ENCODE peak calls at places on chromosomes 1 and 21, in seven cellular contexts. One of them, this sample, is unnamed.

GRCh38 chr1:102191723-102192122 is 195.0 kb upstream of the OLFM3 start:
- DNase-seq in OCI-LY7: peak; percentile 21
- DNase-seq in upper lobe of right lung: no peak
- DNase-seq in fibroblast of the aortic adventitia: no peak
- DNase-seq in transverse colon: peak; percentile 21
- DNase-seq in Calu3: peak; percentile 19
- DNase-seq in retinal pigment epithelial cell: peak; percentile 39
- DNase-seq in this sample: peak; percentile 6

GRCh38 chr1:229186373-229187056 is 84.4 kb upstream of the RAB4A start:
- DNase-seq in OCI-LY7: no peak
- DNase-seq in upper lobe of right lung: no peak
- DNase-seq in fibroblast of the aortic adventitia: no peak
- DNase-seq in transverse colon: no peak
- DNase-seq in Calu3: no peak
- DNase-seq in retinal pigment epithelial cell: no peak
- DNase-seq in this sample: peak; percentile 77

GRCh38 chr1:26584022-26584485 is 54.5 kb downstream of the RPS6KA1 start:
- DNase-seq in OCI-LY7: peak; percentile 37
- DNase-seq in upper lobe of right lung: no peak
- DNase-seq in fibroblast of the aortic adventitia: no peak
- DNase-seq in transverse colon: no peak
- DNase-seq in Calu3: peak; percentile 3
- DNase-seq in retinal pigment epithelial cell: no peak
- DNase-seq in this sample: peak; percentile 50

GRCh38 chr1:46689326-46689725 is 17.7 kb downstream of the TEX38 start:
- DNase-seq in OCI-LY7: no peak
- DNase-seq in upper lobe of right lung: no peak
- DNase-seq in fibroblast of the aortic adventitia: no peak
- DNase-seq in transverse colon: no peak
- DNase-seq in Calu3: no peak
- DNase-seq in retinal pigment epithelial cell: no peak
- DNase-seq in this sample: no peak

GRCh38 chr21:33198346-33199135 is 31.2 kb upstream of the IFNAR2 start:
- DNase-seq in OCI-LY7: no peak
- DNase-seq in upper lobe of right lung: no peak
- DNase-seq in fibroblast of the aortic adventitia: peak; percentile 26
- DNase-seq in transverse colon: peak; percentile 35
- DNase-seq in Calu3: no peak
- DNase-seq in retinal pigment epithelial cell: no peak
- DNase-seq in this sample: no peak

GRCh38 chr1:78297828-78298227 is 192.9 kb upstream of the PTGFR start:
- DNase-seq in OCI-LY7: no peak
- DNase-seq in upper lobe of right lung: no peak
- DNase-seq in fibroblast of the aortic adventitia: no peak
- DNase-seq in transverse colon: no peak
- DNase-seq in Calu3: no peak
- DNase-seq in retinal pigment epithelial cell: no peak
- DNase-seq in this sample: no peak

GRCh38 chr21:45482899-45483821 is 59.1 kb downstream of the SLC19A1 start:
- DNase-seq in OCI-LY7: no peak
- DNase-seq in upper lobe of right lung: no peak
- DNase-seq in fibroblast of the aortic adventitia: no peak
- DNase-seq in transverse colon: no peak
- DNase-seq in Calu3: no peak
- DNase-seq in retinal pigment epithelial cell: no peak
- DNase-seq in this sample: no peak

GRCh38 chr21:45297329-45297728 is 9.6 kb upstream of the POFUT2 start:
- DNase-seq in OCI-LY7: no peak
- DNase-seq in upper lobe of right lung: no peak
- DNase-seq in fibroblast of the aortic adventitia: no peak
- DNase-seq in transverse colon: peak; percentile 0
- DNase-seq in Calu3: no peak
- DNase-seq in retinal pigment epithelial cell: no peak
- DNase-seq in this sample: no peak

GRCh38 chr1:23460519-23460918 is 23.5 kb downstream of the ASAP3 start:
- DNase-seq in OCI-LY7: no peak
- DNase-seq in upper lobe of right lung: no peak
- DNase-seq in fibroblast of the aortic adventitia: no peak
- DNase-seq in transverse colon: no peak
- DNase-seq in Calu3: no peak
- DNase-seq in retinal pigment epithelial cell: no peak
- DNase-seq in this sample: no peak

GRCh38 chr1:191016765-191017164 is 539.1 kb upstream of the BRINP3 start:
- DNase-seq in OCI-LY7: no peak
- DNase-seq in upper lobe of right lung: no peak
- DNase-seq in fibroblast of the aortic adventitia: no peak
- DNase-seq in transverse colon: no peak
- DNase-seq in Calu3: no peak
- DNase-seq in retinal pigment epithelial cell: no peak
- DNase-seq in this sample: no peak

GRCh38 chr1:154342836-154343472 is 17.6 kb downstream of the ATP8B2 start:
- DNase-seq in OCI-LY7: no peak
- DNase-seq in upper lobe of right lung: peak; percentile 72
- DNase-seq in fibroblast of the aortic adventitia: no peak
- DNase-seq in transverse colon: peak; percentile 61
- DNase-seq in Calu3: no peak
- DNase-seq in retinal pigment epithelial cell: no peak
- DNase-seq in this sample: no peak

GRCh38 chr1:69648486-69648885 is 80.8 kb downstream of the LRRC7 start:
- DNase-seq in OCI-LY7: no peak
- DNase-seq in upper lobe of right lung: no peak
- DNase-seq in fibroblast of the aortic adventitia: no peak
- DNase-seq in transverse colon: no peak
- DNase-seq in Calu3: no peak
- DNase-seq in retinal pigment epithelial cell: no peak
- DNase-seq in this sample: no peak

GRCh38 chr21:29187939-29188338 is 57.5 kb downstream of the MAP3K7CL start:
- DNase-seq in OCI-LY7: no peak
- DNase-seq in upper lobe of right lung: no peak
- DNase-seq in fibroblast of the aortic adventitia: peak; percentile 96
- DNase-seq in transverse colon: no peak
- DNase-seq in Calu3: peak; percentile 38
- DNase-seq in retinal pigment epithelial cell: no peak
- DNase-seq in this sample: no peak

GRCh38 chr1:6303397-6304012 is 42.6 kb upstream of the GPR153 start:
- DNase-seq in OCI-LY7: no peak
- DNase-seq in upper lobe of right lung: no peak
- DNase-seq in fibroblast of the aortic adventitia: no peak
- DNase-seq in transverse colon: no peak
- DNase-seq in Calu3: no peak
- DNase-seq in retinal pigment epithelial cell: no peak
- DNase-seq in this sample: no peak

GRCh38 chr1:193184776-193185175 is 1.6 kb downstream of the B3GALT2 start:
- DNase-seq in OCI-LY7: no peak
- DNase-seq in upper lobe of right lung: no peak
- DNase-seq in fibroblast of the aortic adventitia: no peak
- DNase-seq in transverse colon: no peak
- DNase-seq in Calu3: no peak
- DNase-seq in retinal pigment epithelial cell: no peak
- DNase-seq in this sample: no peak

GRCh38 chr1:172778461-172779455 is 119.9 kb downstream of the FASLG start:
- DNase-seq in OCI-LY7: peak; percentile 31
- DNase-seq in upper lobe of right lung: no peak
- DNase-seq in fibroblast of the aortic adventitia: peak; percentile 19
- DNase-seq in transverse colon: no peak
- DNase-seq in Calu3: no peak
- DNase-seq in retinal pigment epithelial cell: no peak
- DNase-seq in this sample: peak; percentile 49

GRCh38 chr1:89624715-89625323 is 8.1 kb upstream of the LRRC8C start:
- DNase-seq in OCI-LY7: no peak
- DNase-seq in upper lobe of right lung: no peak
- DNase-seq in fibroblast of the aortic adventitia: no peak
- DNase-seq in transverse colon: no peak
- DNase-seq in Calu3: no peak
- DNase-seq in retinal pigment epithelial cell: no peak
- DNase-seq in this sample: no peak

GRCh38 chr1:23459338-23459757 is 24.6 kb downstream of the ASAP3 start:
- DNase-seq in OCI-LY7: no peak
- DNase-seq in upper lobe of right lung: no peak
- DNase-seq in fibroblast of the aortic adventitia: no peak
- DNase-seq in transverse colon: no peak
- DNase-seq in Calu3: no peak
- DNase-seq in retinal pigment epithelial cell: no peak
- DNase-seq in this sample: no peak

DNA sequence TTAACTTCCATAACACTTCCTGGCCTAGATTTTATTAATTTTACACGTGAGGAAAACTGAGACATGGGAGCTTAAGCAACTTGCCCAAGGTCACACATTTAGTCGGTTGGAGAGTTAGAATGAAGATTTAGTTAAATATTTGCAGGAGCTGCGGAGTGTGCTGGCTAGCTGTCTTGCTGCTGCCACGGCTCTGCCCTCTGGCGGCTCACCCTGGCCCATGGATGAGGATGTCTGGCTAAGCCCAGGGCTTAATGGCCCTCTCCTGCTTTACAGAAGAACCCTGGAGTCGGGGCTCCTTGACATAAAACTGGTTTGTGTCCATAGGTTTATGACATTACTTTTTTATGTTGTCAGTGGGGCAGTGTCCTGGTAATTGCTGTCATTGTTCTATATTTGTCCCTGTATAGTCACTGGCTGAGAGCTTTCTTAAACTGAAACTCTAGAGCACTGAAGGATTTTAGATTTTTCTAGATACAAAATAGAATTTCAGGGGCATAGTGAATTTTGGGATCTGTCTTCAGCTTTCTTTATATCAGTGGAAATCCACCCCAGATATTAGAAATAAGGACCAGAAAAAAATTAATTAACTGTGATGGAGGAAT is 88.9 kb upstream of the WLS start:
- DNase-seq in OCI-LY7: peak; percentile 4
- DNase-seq in upper lobe of right lung: peak; percentile 83
- DNase-seq in fibroblast of the aortic adventitia: peak; percentile 69
- DNase-seq in transverse colon: peak; percentile 76
- DNase-seq in Calu3: peak; percentile 84
- DNase-seq in retinal pigment epithelial cell: peak; percentile 45
- DNase-seq in this sample: peak; percentile 16
- TF ChIP-seq CTCF in OCI-LY7: peak; percentile 37
- TF ChIP-seq CTCF in upper lobe of right lung: peak; percentile 68
- TF ChIP-seq CTCF in fibroblast of the aortic adventitia: peak; percentile 87
- TF ChIP-seq CTCF in transverse colon: peak; percentile 78
- TF ChIP-seq CTCF in Calu3: peak; percentile 74
- TF ChIP-seq CTCF in retinal pigment epithelial cell: peak; percentile 95
- TF ChIP-seq CTCF in this sample: peak; percentile 52

GRCh38 chr1:9198538-9199361 is 35.8 kb upstream of the H6PD start:
- DNase-seq in OCI-LY7: no peak
- DNase-seq in upper lobe of right lung: no peak
- DNase-seq in fibroblast of the aortic adventitia: no peak
- DNase-seq in transverse colon: no peak
- DNase-seq in Calu3: no peak
- DNase-seq in retinal pigment epithelial cell: no peak
- DNase-seq in this sample: peak; percentile 46
- TF ChIP-seq CTCF in OCI-LY7: no peak
- TF ChIP-seq CTCF in upper lobe of right lung: no peak
- TF ChIP-seq CTCF in fibroblast of the aortic adventitia: peak; percentile 12
- TF ChIP-seq CTCF in transverse colon: no peak
- TF ChIP-seq CTCF in Calu3: no peak
- TF ChIP-seq CTCF in retinal pigment epithelial cell: peak; percentile 43
- TF ChIP-seq CTCF in this sample: peak; percentile 21

GRCh38 chr1:171485375-171486047 is at the start of gene PRRC2C:
- DNase-seq in OCI-LY7: peak; percentile 98
- DNase-seq in upper lobe of right lung: peak; percentile 98
- DNase-seq in fibroblast of the aortic adventitia: peak; percentile 99
- DNase-seq in transverse colon: peak; percentile 97
- DNase-seq in Calu3: peak; percentile 96
- DNase-seq in retinal pigment epithelial cell: peak; percentile 95
- DNase-seq in this sample: peak; percentile 88
- TF ChIP-seq CTCF in OCI-LY7: peak; percentile 86
- TF ChIP-seq CTCF in upper lobe of right lung: peak; percentile 80
- TF ChIP-seq CTCF in fibroblast of the aortic adventitia: peak; percentile 79
- TF ChIP-seq CTCF in transverse colon: peak; percentile 85
- TF ChIP-seq CTCF in Calu3: peak; percentile 49
- TF ChIP-seq CTCF in retinal pigment epithelial cell: peak; percentile 79
- TF ChIP-seq CTCF in this sample: peak; percentile 72

DNA sequence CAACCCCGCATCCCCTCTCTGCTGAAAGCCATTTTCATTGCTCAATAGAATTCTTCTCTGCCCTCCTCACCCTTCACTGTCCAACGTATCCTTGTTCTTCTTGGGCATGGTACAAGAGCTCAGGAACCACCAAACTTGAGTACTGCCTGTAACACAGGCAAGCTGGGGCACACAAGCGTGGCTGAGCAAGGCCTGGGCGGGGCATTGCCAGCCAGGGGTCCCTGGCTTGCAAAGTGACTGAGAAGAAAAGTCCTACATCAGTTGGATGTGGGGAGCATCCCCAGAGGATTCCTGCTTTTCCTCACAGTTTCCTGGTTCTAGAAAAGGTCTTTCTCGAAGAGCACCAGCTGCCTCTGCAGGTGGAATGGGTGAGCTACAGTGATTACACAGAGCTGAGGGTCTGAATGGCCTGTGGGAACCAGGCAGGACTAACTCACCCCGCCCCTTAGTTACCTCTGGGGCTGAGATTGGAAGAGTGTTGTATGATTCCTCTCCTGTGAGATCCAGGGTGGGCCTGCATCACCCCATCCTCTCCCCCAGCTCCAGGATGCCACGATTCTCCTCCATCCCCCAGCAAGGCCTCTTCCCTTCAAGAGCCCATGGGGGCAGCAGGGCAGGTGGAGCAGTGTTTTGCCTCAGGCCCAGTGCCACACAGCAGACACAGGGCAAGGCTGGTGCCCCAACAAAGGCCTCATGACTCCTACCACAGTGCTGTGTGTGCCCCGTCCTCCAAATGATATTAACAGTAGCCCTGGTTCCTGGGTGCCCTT is 121.9 kb downstream of the MATN1 start:
- DNase-seq in OCI-LY7: no peak
- DNase-seq in upper lobe of right lung: peak; percentile 29
- DNase-seq in fibroblast of the aortic adventitia: no peak
- DNase-seq in transverse colon: no peak
- DNase-seq in Calu3: no peak
- DNase-seq in retinal pigment epithelial cell: no peak
- DNase-seq in this sample: no peak
- TF ChIP-seq CTCF in OCI-LY7: no peak
- TF ChIP-seq CTCF in upper lobe of right lung: no peak
- TF ChIP-seq CTCF in fibroblast of the aortic adventitia: no peak
- TF ChIP-seq CTCF in transverse colon: no peak
- TF ChIP-seq CTCF in Calu3: no peak
- TF ChIP-seq CTCF in retinal pigment epithelial cell: no peak
- TF ChIP-seq CTCF in this sample: no peak

This sample was measured in GM20000.